ENCODE peak calls at places on chromosomes 13 and 19, in nine cellular contexts. R, Q, C, P, S, F, J, Z and K are unnamed samples.

GRCh38 chr13:73598021-73598712 is 536.0 kb downstream of the KLF12 start:
- DNase-seq in Q (no peak), C (no peak), Z (peak; percentile 28), J (peak; percentile 54), S (no peak), R (no peak), P (peak; percentile 66), F (no peak), K (no peak)

GRCh38 chr19:2318923-2319322 is 9.5 kb downstream of the LSM7 start:
- DNase-seq in C (no peak), S (no peak), J (no peak), P (no peak), Z (no peak), R (no peak), Q (no peak), F (no peak), K (no peak)

GRCh38 chr19:35903550-35904179 is 1.3 kb downstream of the HCST start:
- DNase-seq in Z (peak; percentile 88), F (peak; percentile 95), J (peak; percentile 70), P (peak; percentile 64), R (peak; percentile 94), C (peak; percentile 94), Q (peak; percentile 79), S (peak; percentile 74), K (peak; percentile 90)

GRCh38 chr13:74134777-74135305 is 637 bp upstream of the KLF12 start:
- DNase-seq in C (peak; percentile 85), R (peak; percentile 89), S (peak; percentile 34), Q (no peak), P (no peak), Z (peak; percentile 73), F (no peak), J (peak; percentile 74), K (no peak)

GRCh38 chr13:74907788-74908187 is 574.2 kb downstream of the TBC1D4 start:
- DNase-seq in C (no peak), J (no peak), R (no peak), P (no peak), F (no peak), S (no peak), Z (no peak), Q (no peak), K (no peak)

GRCh38 chr19:14528419-14529253 is 758 bp upstream of the TECR start:
- DNase-seq in J (no peak), P (no peak), Q (no peak), F (no peak), C (peak; percentile 72), S (no peak), R (no peak), Z (no peak), K (no peak)

GRCh38 chr13:25659091-25659502 is 287.3 kb downstream of the ATP8A2 start:
- DNase-seq in P (no peak), S (no peak), J (peak; percentile 4), R (no peak), Q (no peak), F (no peak), Z (no peak), C (no peak), K (no peak)

GRCh38 chr19:55643003-55643732 is at the start of gene ZNF581:
- DNase-seq in C (peak; percentile 89), P (peak; percentile 67), R (no peak), J (peak; percentile 89), Z (peak; percentile 91), S (peak; percentile 53), F (peak; percentile 85), Q (peak; percentile 84), K (peak; percentile 91)

GRCh38 chr13:22173605-22174004 is 502.7 kb downstream of the FGF9 start:
- DNase-seq in Q (no peak), S (no peak), Z (peak; percentile 18), P (no peak), C (no peak), F (no peak), R (no peak), J (no peak), K (no peak)

DNA sequence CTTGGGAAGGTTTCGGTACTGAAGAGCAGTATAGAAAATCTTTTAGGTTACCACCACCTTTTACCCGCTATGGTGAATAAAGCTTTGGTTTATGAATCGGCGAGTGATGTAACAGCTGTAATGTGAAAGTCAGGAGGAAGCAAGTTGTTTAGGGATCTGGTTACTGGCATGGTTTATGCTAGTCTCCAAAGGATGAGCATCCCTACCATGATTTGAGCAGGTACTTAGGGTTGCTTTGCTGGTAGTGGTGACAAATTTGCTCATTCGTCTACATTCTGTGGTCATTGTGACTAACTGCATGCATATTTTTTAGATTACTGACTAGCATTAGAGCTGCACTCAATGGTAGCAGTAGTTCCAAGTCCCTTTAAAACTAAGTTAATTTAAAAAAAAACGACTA is 104.1 kb downstream of the FRY start:
- DNase-seq in J (peak; percentile 4), F (no peak), S (no peak), Q (no peak), Z (peak; percentile 70), R (no peak), P (peak; percentile 82), C (no peak), K (no peak)
- H3K4me3 ChIP-seq in J (no peak overlapping the region), F (no peak overlapping the region), S (no peak overlapping the region), Q (no peak overlapping the region), Z (no peak overlapping the region), R (no peak overlapping the region), P (no peak overlapping the region), C (no peak overlapping the region), K (no peak overlapping the region)

GRCh38 chr19:38266981-38267597 is 2.7 kb downstream of the SPINT2 start:
- DNase-seq in P (peak; percentile 68), S (no peak), F (no peak), Q (no peak), R (no peak), J (peak; percentile 44), C (no peak), Z (peak; percentile 51), K (no peak)
- H3K4me3 ChIP-seq in P (no peak overlapping the region), S (no peak overlapping the region), F (peak overlapping the region; percentile 96), Q (no peak overlapping the region), R (no peak overlapping the region), J (no peak overlapping the region), C (peak overlapping the region; percentile 64), Z (no peak overlapping the region), K (no peak overlapping the region)

GRCh38 chr13:68550330-68550729 is 1320.2 kb upstream of the PCDH9 start:
- DNase-seq in P (no peak), Z (no peak), Q (no peak), S (no peak), R (no peak), J (no peak), C (no peak), F (no peak), K (no peak)

DNA sequence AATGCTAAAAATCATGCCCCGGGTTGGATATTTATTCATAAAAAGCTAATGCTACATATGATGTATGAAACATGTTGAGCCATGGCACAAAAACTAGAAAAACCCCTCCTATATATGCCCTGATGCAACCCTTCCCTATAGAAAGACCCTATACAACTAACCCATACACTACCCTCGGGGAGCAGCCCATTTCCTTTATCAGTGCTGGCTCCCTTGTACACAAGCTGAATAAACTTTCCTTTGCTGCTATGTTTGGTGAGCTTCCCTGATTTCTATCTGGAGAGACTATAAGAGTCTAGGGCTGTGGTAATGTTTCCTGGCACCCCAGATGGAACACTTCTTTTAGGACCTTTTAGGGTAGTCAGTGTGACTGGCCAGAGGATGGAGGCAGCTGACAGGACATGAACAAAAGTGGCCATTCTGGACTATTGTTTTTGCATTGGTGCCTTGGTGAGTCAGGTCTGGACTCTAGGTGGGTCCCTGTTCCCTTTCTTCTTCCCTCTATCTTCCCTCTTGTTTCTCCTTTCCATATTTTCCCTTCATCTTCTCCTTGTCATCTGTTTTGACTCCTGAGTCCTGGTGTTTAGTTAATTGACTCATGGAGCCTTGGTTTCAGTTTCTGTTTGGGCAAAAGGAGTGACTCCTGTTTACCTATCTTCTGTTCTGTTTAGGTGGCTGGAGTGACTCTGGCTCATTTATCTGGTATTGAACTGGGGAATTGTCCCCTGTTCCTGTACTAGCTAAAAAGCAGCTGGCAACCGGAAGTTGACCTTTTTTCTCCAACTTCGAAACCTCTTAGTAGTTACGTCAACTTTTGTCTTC is 1321.8 kb upstream of the PCDH9 start:
- DNase-seq in J (no peak), P (no peak), S (no peak), R (no peak), Z (no peak), Q (no peak), C (no peak), F (no peak), K (no peak)
- H3K4me3 ChIP-seq in J (no peak overlapping the region), P (no peak overlapping the region), S (no peak overlapping the region), R (no peak overlapping the region), Z (no peak overlapping the region), Q (no peak overlapping the region), C (no peak overlapping the region), F (no peak overlapping the region), K (no peak overlapping the region)

GRCh38 chr19:45505996-45506245 is 1.4 kb upstream of the VASP start:
- DNase-seq in R (no peak), Q (no peak), P (no peak), F (no peak), J (no peak), S (no peak), Z (no peak), C (no peak), K (no peak)
- H3K4me3 ChIP-seq in R (peak overlapping the region; percentile 95), Q (peak overlapping the region; percentile 99), P (peak overlapping the region; percentile 56), F (peak overlapping the region; percentile 99), J (peak overlapping the region; percentile 90), S (peak overlapping the region; percentile 90), Z (peak overlapping the region; percentile 99), C (peak overlapping the region; percentile 99), K (peak overlapping the region; percentile 79)

GRCh38 chr19:1286451-1286858 is 782 bp downstream of the EFNA2 start:
- DNase-seq in C (no peak), F (no peak), S (no peak), P (no peak), J (no peak), R (no peak), Q (no peak), Z (no peak), K (no peak)
- H3K4me3 ChIP-seq in C (no peak overlapping the region), F (peak overlapping the region; percentile 55), S (no peak overlapping the region), P (no peak overlapping the region), J (no peak overlapping the region), R (no peak overlapping the region), Q (no peak overlapping the region), Z (no peak overlapping the region), K (no peak overlapping the region)

GRCh38 chr19:290539-291521 is at the start of gene PLPP2:
- DNase-seq in S (no peak), J (peak; percentile 41), C (peak; percentile 80), F (peak; percentile 96), R (no peak), P (no peak), Q (no peak), Z (peak; percentile 74), K (no peak)
- H3K4me3 ChIP-seq in S (peak within 1 kb of the TSS; percentile 23), J (peak within 1 kb of the TSS; percentile 37), C (peak within 1 kb of the TSS; percentile 36), F (peak within 1 kb of the TSS; percentile 61), R (peak within 1 kb of the TSS; percentile 51), P (peak within 1 kb of the TSS; percentile 48), Q (peak within 1 kb of the TSS; percentile 45), Z (peak within 1 kb of the TSS; percentile 47), K (no peak within 1 kb of the TSS)

GRCh38 chr19:53960886-53961285 is 1.9 kb upstream of the CACNG8 start:
- DNase-seq in P (no peak), C (no peak), J (no peak), F (peak; percentile 59), Z (no peak), R (no peak), S (no peak), Q (no peak), K (no peak)
- H3K4me3 ChIP-seq in P (peak overlapping the region; percentile 23), C (no peak overlapping the region), J (no peak overlapping the region), F (peak overlapping the region; percentile 98), Z (no peak overlapping the region), R (no peak overlapping the region), S (no peak overlapping the region), Q (no peak overlapping the region), K (no peak overlapping the region)

GRCh38 chr19:58279925-58280316 is 1.2 kb downstream of the ZNF8 start:
- DNase-seq in Z (no peak), C (no peak), S (no peak), P (no peak), F (no peak), R (no peak), Q (no peak), J (no peak), K (no peak)
- H3K4me3 ChIP-seq in Z (peak overlapping the region; percentile 82), C (peak overlapping the region; percentile 77), S (peak overlapping the region; percentile 67), P (peak overlapping the region; percentile 95), F (peak overlapping the region; percentile 73), R (peak overlapping the region; percentile 85), Q (peak overlapping the region; percentile 92), J (peak overlapping the region; percentile 95), K (peak overlapping the region; percentile 83)